ENCODE peak calls at places on chromosomes 6 and 20, in seven cellular contexts. G is choroid plexus epithelial cell, Z is colonic mucosa, O is coronary artery, E is fibroblast of lung, M is GM23338, U is gastrocnemius medialis. J is an unnamed sample.
A peak's percentile ranks its signal among the peaks of the same experiment; 100 is the strongest.

GRCh38 chr6:25962368-25963127 is at the start of gene TRIM38:
- DNase-seq in U (peak; percentile 66), G (peak; percentile 94), M (peak; percentile 53), E (peak; percentile 95), Z (peak; percentile 90), O (peak; percentile 85), J (peak; percentile 92)

GRCh38 chr6:33091957-33092356 is 16.2 kb downstream of the HLA-DPB1 start:
- DNase-seq in G (no peak), O (no peak), Z (peak; percentile 34), M (peak; percentile 89), E (no peak), U (no peak), J (no peak)

GRCh38 chr6:16420715-16421461 is 182.5 kb downstream of the GMPR start:
- DNase-seq in U (no peak), O (no peak), Z (no peak), G (peak; percentile 77), E (peak; percentile 93), M (peak; percentile 10), J (peak; percentile 96)

GRCh38 chr20:20277772-20278382 is 90.0 kb upstream of the INSM1 start:
- DNase-seq in M (no peak), Z (no peak), G (no peak), O (no peak), E (no peak), U (no peak), J (no peak)

GRCh38 chr20:24842591-24843442 is 106.3 kb upstream of the CST7 start:
- DNase-seq in M (no peak), U (no peak), G (no peak), Z (no peak), O (no peak), E (no peak), J (peak; percentile 16)

GRCh38 chr20:20439602-20440001 is 71.7 kb downstream of the INSM1 start:
- DNase-seq in G (no peak), U (no peak), Z (no peak), M (no peak), E (no peak), O (no peak), J (no peak)

GRCh38 chr6:81613606-81614005 is 138.9 kb downstream of the TENT5A start:
- DNase-seq in E (peak; percentile 17), O (no peak), M (no peak), Z (no peak), U (no peak), G (peak; percentile 75), J (peak; percentile 84)

GRCh38 chr6:135506270-135506997 is 8.9 kb upstream of the AHI1 start:
- DNase-seq in O (no peak), Z (no peak), M (peak; percentile 57), E (peak; percentile 85), G (peak; percentile 86), U (no peak), J (peak; percentile 56)

GRCh38 chr6:133248241-133249001 is 7.3 kb downstream of the EYA4 start:
- DNase-seq in E (peak; percentile 88), G (peak; percentile 72), M (no peak), U (no peak), O (no peak), Z (no peak), J (no peak)

GRCh38 chr6:3841711-3842565 is 7.2 kb upstream of the FAM50B start:
- DNase-seq in G (peak; percentile 33), U (peak; percentile 78), M (no peak), O (peak; percentile 83), E (peak; percentile 39), Z (no peak), J (peak; percentile 90)

GRCh38 chr20:50565874-50566273 is 55.7 kb downstream of the PTPN1 start:
- DNase-seq in M (no peak), U (no peak), G (no peak), E (no peak), O (no peak), Z (no peak), J (no peak)

GRCh38 chr20:20887593-20888272 is 175.3 kb upstream of the RALGAPA2 start:
- DNase-seq in O (no peak), Z (no peak), G (no peak), M (peak; percentile 45), U (no peak), E (no peak), J (no peak)

GRCh38 chr20:57898332-57898731 is 188.5 kb upstream of the PMEPA1 start:
- DNase-seq in Z (no peak), M (no peak), G (no peak), O (no peak), U (no peak), E (no peak), J (no peak)

GRCh38 chr6:3825851-3826581 is 23.2 kb upstream of the FAM50B start:
- DNase-seq in M (no peak), G (peak; percentile 97), Z (peak; percentile 65), E (peak; percentile 96), U (peak; percentile 74), O (peak; percentile 99), J (peak; percentile 99)

GRCh38 chr6:134447883-134448387 is 130.0 kb upstream of the SGK1 start:
- DNase-seq in Z (no peak), U (no peak), M (no peak), G (peak; percentile 43), O (no peak), E (peak; percentile 97), J (peak; percentile 97)

GRCh38 chr20:61558726-61559125 is 306.7 kb downstream of the CDH4 start:
- DNase-seq in G (peak; percentile 41), U (no peak), O (no peak), E (peak; percentile 26), M (no peak), Z (no peak), J (peak; percentile 40)

GRCh38 chr20:24993337-24994185 is 1.0 kb upstream of the APMAP start:
- DNase-seq in Z (peak; percentile 20), E (peak; percentile 72), O (peak; percentile 35), G (peak; percentile 60), U (no peak), M (no peak), J (peak; percentile 62)

GRCh38 chr6:11585426-11586016 is 48.0 kb downstream of the TMEM170B start:
- DNase-seq in Z (no peak), M (peak; percentile 70), G (peak; percentile 82), E (peak; percentile 78), O (no peak), U (no peak), J (peak; percentile 63)

GRCh38 chr20:53983401-53983800 is 87.0 kb downstream of the BCAS1 start:
- DNase-seq in Z (no peak), O (no peak), G (no peak), U (no peak), M (no peak), E (no peak), J (no peak)

GRCh38 chr20:62907377-62908317 is 18.7 kb downstream of the DIDO1 start:
- DNase-seq in G (no peak), M (peak; percentile 68), U (no peak), Z (no peak), E (no peak), O (no peak), J (no peak)

GRCh38 chr20:20367681-20368413 is at the start of gene INSM1:
- DNase-seq in G (no peak), E (no peak), M (peak; percentile 75), O (no peak), Z (no peak), U (no peak), J (no peak)

GRCh38 chr6:34246249-34246562 is 2.6 kb downstream of the SMIM29 start:
- DNase-seq in G (no peak), E (no peak), O (no peak), M (no peak), Z (no peak), U (no peak), J (no peak)

GRCh38 chr6:34248198-34248726 is 544 bp downstream of the SMIM29 start:
- DNase-seq in G (peak; percentile 33), M (peak; percentile 65), E (peak; percentile 25), U (no peak), Z (peak; percentile 77), O (no peak), J (peak; percentile 39)

GRCh38 chr6:34246563-34247391 is 2.0 kb downstream of the SMIM29 start:
- DNase-seq in M (peak; percentile 80), O (no peak), Z (peak; percentile 42), E (no peak), G (peak; percentile 53), U (no peak), J (no peak)

GRCh38 chr6:34248727-34249468 is at the start of gene SMIM29:
- DNase-seq in M (peak; percentile 98), E (peak; percentile 93), U (peak; percentile 96), Z (peak; percentile 98), O (peak; percentile 98), G (peak; percentile 96), J (peak; percentile 91)

DNA sequence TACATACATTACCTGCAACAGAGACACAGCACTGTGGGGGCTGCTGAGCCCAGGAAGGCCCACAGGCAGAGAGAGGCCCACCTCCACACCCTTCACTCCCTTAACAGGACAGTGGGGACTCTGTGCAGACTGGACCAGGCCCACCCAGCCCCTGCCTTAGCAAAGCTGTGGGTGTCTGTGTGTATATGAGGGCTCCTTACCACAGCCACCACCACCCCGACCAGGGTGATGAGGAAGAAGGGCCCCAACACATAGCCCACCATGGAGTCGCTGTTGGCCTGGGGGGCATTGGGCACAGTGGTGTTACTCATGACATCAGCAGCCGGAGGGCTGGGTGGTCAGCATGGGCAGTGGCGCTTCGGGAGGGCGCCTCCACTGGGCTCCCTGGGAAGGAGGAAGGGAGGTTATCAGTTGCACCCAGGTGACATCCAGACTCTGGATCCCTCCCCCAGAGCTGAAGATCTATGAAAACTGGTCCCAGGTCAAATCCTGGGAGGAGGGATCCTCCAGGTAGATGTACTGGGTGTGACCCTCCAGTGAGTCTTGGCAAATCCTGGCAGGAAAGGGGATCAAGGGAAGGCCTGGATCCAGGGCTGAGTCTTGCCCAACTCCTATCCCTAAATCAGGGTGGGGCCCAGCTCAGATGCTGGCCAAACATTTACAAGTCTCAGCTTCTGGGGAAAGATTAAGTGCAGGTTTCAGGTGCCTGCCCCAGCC is 1.2 kb downstream of the SMIM29 start:
- DNase-seq in O (no peak), G (no peak), M (no peak), Z (peak; percentile 31), E (no peak), U (no peak), J (no peak)
- H3K4me3 ChIP-seq in O (peak overlapping the region; percentile 91), G (peak overlapping the region; percentile 92), M (peak overlapping the region; percentile 90), Z (no peak overlapping the region), E (peak overlapping the region; percentile 57), U (peak overlapping the region; percentile 88), J (no peak overlapping the region)

GRCh38 chr20:1392693-1393506 is at the start of gene FKBP1A:
- DNase-seq in M (peak; percentile 86), U (peak; percentile 73), E (peak; percentile 90), Z (peak; percentile 93), O (peak; percentile 93), G (peak; percentile 89), J (peak; percentile 88)
- TF ChIP-seq CTCF in M (no peak), U (peak; percentile 4), E (peak; percentile 6), Z (peak; percentile 17), O (no peak), G (no peak), J (no peak)

GRCh38 chr6:160349837-160350236 is 1.7 kb downstream of the SLC22A3 start:
- DNase-seq in G (no peak), O (no peak), Z (no peak), M (no peak), E (no peak), U (no peak), J (no peak)
- H3K4me3 ChIP-seq in G (no peak overlapping the region), O (peak overlapping the region; percentile 76), Z (no peak overlapping the region), M (peak overlapping the region; percentile 82), E (no peak overlapping the region), U (peak overlapping the region; percentile 77), J (no peak overlapping the region)

DNA sequence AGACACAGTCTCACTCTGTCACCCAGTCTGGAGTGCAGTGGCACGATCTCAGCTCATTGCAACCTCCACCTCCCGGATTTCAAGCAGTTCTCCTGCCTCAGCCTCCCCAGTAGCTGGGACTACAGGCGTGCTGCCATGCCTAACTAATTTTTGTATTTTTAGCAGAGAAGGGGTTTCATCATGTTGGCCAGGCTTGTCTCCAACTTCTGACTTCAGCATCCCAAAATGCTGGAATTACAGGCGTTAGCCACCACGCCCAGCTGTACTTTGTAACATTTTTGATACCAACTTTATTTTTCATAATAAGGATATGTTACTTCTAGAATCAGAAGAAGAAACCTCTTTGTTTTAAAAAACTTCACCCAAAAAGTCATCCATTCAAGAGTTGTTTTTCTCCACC is 22.6 kb upstream of the PRIM2 start:
- DNase-seq in G (no peak), U (no peak), M (no peak), E (peak; percentile 68), Z (no peak), O (no peak), J (peak; percentile 72)
- TF ChIP-seq CTCF in G (no peak), U (no peak), M (no peak), E (no peak), Z (no peak), O (no peak), J (no peak)

J was measured in AG10803.